ENCODE peak calls at places on chromosomes 16 and 17, in four cellular contexts. B, D, N and C are unnamed samples.

GRCh38 chr16:1474471-1474795 is 395 bp downstream of the CLCN7 start:
- DNase-seq in B (no peak), D (no peak), N (no peak), C (no peak)

GRCh38 chr16:81469710-81470481 is 25.3 kb downstream of the CMIP start:
- DNase-seq in B (no peak), D (no peak), N (peak), C (no peak)

GRCh38 chr16:1158456-1159324 is 5.8 kb downstream of the CACNA1H start:
- DNase-seq in B (peak), D (no peak), N (no peak), C (no peak)

GRCh38 chr17:283911-284675 is 68.5 kb downstream of the RPH3AL start:
- DNase-seq in B (no peak), D (no peak), N (peak), C (no peak)

GRCh38 chr17:17994271-17994670 is 21.6 kb downstream of the DRC3 start:
- DNase-seq in B (peak), D (peak), N (no peak), C (peak)

GRCh38 chr17:43171761-43172487 is 910 bp downstream of the NBR1 start:
- DNase-seq in B (peak), D (peak), N (peak), C (peak)

GRCh38 chr17:45130640-45131293 is 1.5 kb downstream of the PLCD3 start:
- DNase-seq in B (no peak), D (no peak), N (no peak), C (no peak)

GRCh38 chr17:78787444-78787843 is 5.4 kb upstream of the CYTH1 start:
- DNase-seq in B (no peak), D (peak), N (no peak), C (no peak)

GRCh38 chr17:41492771-41493170 is 3.1 kb upstream of the KRT36 start:
- DNase-seq in B (peak), D (no peak), N (no peak), C (peak)

GRCh38 chr16:86093801-86094750 is 195.1 kb downstream of the IRF8 start:
- DNase-seq in B (no peak), D (no peak), N (peak), C (no peak)
- TF ChIP-seq CTCF in B (no peak), D (no peak), N (no peak), C (no peak)

GRCh38 chr17:10888858-10889257 is 51.0 kb upstream of the PIRT start:
- DNase-seq in B (no peak), D (no peak), N (no peak), C (no peak)
- TF ChIP-seq CTCF in B (no peak), D (no peak), N (no peak), C (no peak)

GRCh38 chr17:2707721-2708584 is 3.6 kb downstream of the CLUH start:
- DNase-seq in B (no peak), D (peak), N (no peak), C (no peak)
- TF ChIP-seq CTCF in B (peak), D (peak), N (no peak), C (peak)

GRCh38 chr17:72632026-72632684 is 460.3 kb downstream of the SLC39A11 start:
- DNase-seq in B (no peak), D (peak), N (peak), C (no peak)
- TF ChIP-seq CTCF in B (no peak), D (no peak), N (no peak), C (no peak)

GRCh38 chr16:73057369-73058210 is 9.7 kb upstream of the ZFHX3 start:
- DNase-seq in B (no peak), D (no peak), N (peak), C (peak)
- TF ChIP-seq CTCF in B (no peak), D (peak), N (no peak), C (peak)

GRCh38 chr17:35295686-35296085 is 52.8 kb downstream of the SLFN5 start:
- DNase-seq in B (peak), D (no peak), N (no peak), C (peak)
- TF ChIP-seq CTCF in B (no peak), D (no peak), N (no peak), C (no peak)